ENCODE peak calls at places on chromosomes 6 and 20, in seven cellular contexts. One of them, this sample, is unnamed.

GRCh38 chr6:37242429-37243052 is 15.0 kb upstream of the TBC1D22B start:
- DNase-seq in left cardiac atrium: peak; percentile 40
- DNase-seq in tibial nerve: no peak
- DNase-seq in activated T-cell treated with anti-CD3 and anti-CD28 coated beads for 1 hour: no peak
- DNase-seq in NCI-H345: no peak
- DNase-seq in sciatic nerve: no peak
- DNase-seq in ACHN: peak; percentile 95
- DNase-seq in this sample: peak; percentile 90

GRCh38 chr6:165616116-165616515 is 46.9 kb downstream of the PDE10A start:
- DNase-seq in left cardiac atrium: no peak
- DNase-seq in tibial nerve: no peak
- DNase-seq in activated T-cell treated with anti-CD3 and anti-CD28 coated beads for 1 hour: no peak
- DNase-seq in NCI-H345: no peak
- DNase-seq in sciatic nerve: no peak
- DNase-seq in ACHN: peak; percentile 67
- DNase-seq in this sample: no peak

GRCh38 chr6:27605401-27606342 is 132.8 kb upstream of the ZNF184 start:
- DNase-seq in left cardiac atrium: no peak
- DNase-seq in tibial nerve: no peak
- DNase-seq in activated T-cell treated with anti-CD3 and anti-CD28 coated beads for 1 hour: no peak
- DNase-seq in NCI-H345: no peak
- DNase-seq in sciatic nerve: no peak
- DNase-seq in ACHN: peak; percentile 88
- DNase-seq in this sample: peak; percentile 77

GRCh38 chr20:19890358-19891117 is 126.6 kb upstream of the NAA20 start:
- DNase-seq in left cardiac atrium: no peak
- DNase-seq in tibial nerve: no peak
- DNase-seq in activated T-cell treated with anti-CD3 and anti-CD28 coated beads for 1 hour: no peak
- DNase-seq in NCI-H345: peak; percentile 72
- DNase-seq in sciatic nerve: no peak
- DNase-seq in ACHN: no peak
- DNase-seq in this sample: no peak

GRCh38 chr20:13029687-13030510 is 21.1 kb downstream of the SPTLC3 start:
- DNase-seq in left cardiac atrium: peak; percentile 44
- DNase-seq in tibial nerve: no peak
- DNase-seq in activated T-cell treated with anti-CD3 and anti-CD28 coated beads for 1 hour: no peak
- DNase-seq in NCI-H345: no peak
- DNase-seq in sciatic nerve: no peak
- DNase-seq in ACHN: peak; percentile 88
- DNase-seq in this sample: peak; percentile 62

GRCh38 chr6:89260832-89261231 is 43.7 kb upstream of the GABRR1 start:
- DNase-seq in left cardiac atrium: no peak
- DNase-seq in tibial nerve: no peak
- DNase-seq in activated T-cell treated with anti-CD3 and anti-CD28 coated beads for 1 hour: no peak
- DNase-seq in NCI-H345: peak; percentile 49
- DNase-seq in sciatic nerve: no peak
- DNase-seq in ACHN: no peak
- DNase-seq in this sample: no peak

GRCh38 chr6:33815854-33816253 is 12.1 kb upstream of the MLN start:
- DNase-seq in left cardiac atrium: no peak
- DNase-seq in tibial nerve: no peak
- DNase-seq in activated T-cell treated with anti-CD3 and anti-CD28 coated beads for 1 hour: no peak
- DNase-seq in NCI-H345: peak; percentile 34
- DNase-seq in sciatic nerve: no peak
- DNase-seq in ACHN: peak; percentile 4
- DNase-seq in this sample: no peak

GRCh38 chr6:83597511-83597910 is 85.2 kb downstream of the PRSS35 start:
- DNase-seq in left cardiac atrium: no peak
- DNase-seq in tibial nerve: no peak
- DNase-seq in activated T-cell treated with anti-CD3 and anti-CD28 coated beads for 1 hour: no peak
- DNase-seq in NCI-H345: no peak
- DNase-seq in sciatic nerve: no peak
- DNase-seq in ACHN: no peak
- DNase-seq in this sample: peak; percentile 7

GRCh38 chr6:150413768-150414167 is 45.0 kb downstream of the IYD start:
- DNase-seq in left cardiac atrium: no peak
- DNase-seq in tibial nerve: no peak
- DNase-seq in activated T-cell treated with anti-CD3 and anti-CD28 coated beads for 1 hour: no peak
- DNase-seq in NCI-H345: peak; percentile 14
- DNase-seq in sciatic nerve: no peak
- DNase-seq in ACHN: no peak
- DNase-seq in this sample: no peak

GRCh38 chr20:45969712-45970634 is 2.0 kb downstream of the ZNF335 start:
- DNase-seq in left cardiac atrium: no peak
- DNase-seq in tibial nerve: no peak
- DNase-seq in activated T-cell treated with anti-CD3 and anti-CD28 coated beads for 1 hour: no peak
- DNase-seq in NCI-H345: peak; percentile 27
- DNase-seq in sciatic nerve: peak; percentile 57
- DNase-seq in ACHN: peak; percentile 63
- DNase-seq in this sample: peak; percentile 59

GRCh38 chr20:38725959-38726848 is 1.9 kb downstream of the SLC32A1 start:
- DNase-seq in left cardiac atrium: peak; percentile 50
- DNase-seq in tibial nerve: no peak
- DNase-seq in activated T-cell treated with anti-CD3 and anti-CD28 coated beads for 1 hour: no peak
- DNase-seq in NCI-H345: no peak
- DNase-seq in sciatic nerve: no peak
- DNase-seq in ACHN: no peak
- DNase-seq in this sample: no peak

GRCh38 chr6:52728394-52728793 is 34.9 kb downstream of the GSTA2 start:
- DNase-seq in left cardiac atrium: no peak
- DNase-seq in tibial nerve: no peak
- DNase-seq in activated T-cell treated with anti-CD3 and anti-CD28 coated beads for 1 hour: no peak
- DNase-seq in NCI-H345: no peak
- DNase-seq in sciatic nerve: no peak
- DNase-seq in ACHN: no peak
- DNase-seq in this sample: no peak

This sample was measured in foreskin melanocyte.